ENCODE peak calls at places on chromosomes 2 and 18, in eight cellular contexts. G is AG09309, L is OCI-LY7, F is tibial artery, N is type B pancreatic cell, C is cardiac muscle cell, B is Peyer's patch, Y is neural progenitor cell. T is an unnamed sample.

GRCh38 chr2:193837368-193837767 is 1642.6 kb upstream of the TMEFF2 start:
- DNase-seq in G (peak; percentile 11), L (no peak), F (no peak), N (no peak), C (peak; percentile 48), B (no peak), Y (no peak), T (no peak)

GRCh38 chr2:241494311-241494908 is 14.0 kb downstream of the STK25 start:
- DNase-seq in G (no peak), L (no peak), F (no peak), N (no peak), C (no peak), B (peak; percentile 72), Y (no peak), T (no peak)

GRCh38 chr2:71459084-71459431 is 5.7 kb downstream of the DYSF start:
- DNase-seq in G (no peak), L (no peak), F (no peak), N (no peak), C (no peak), B (no peak), Y (no peak), T (no peak)

GRCh38 chr2:232459419-232460035 is 3.6 kb downstream of the ALPI start:
- DNase-seq in G (no peak), L (no peak), F (no peak), N (peak; percentile 42), C (no peak), B (no peak), Y (no peak), T (no peak)

GRCh38 chr18:78720456-78721250 is 259.0 kb upstream of the SALL3 start:
- DNase-seq in G (no peak), L (no peak), F (no peak), N (no peak), C (no peak), B (no peak), Y (no peak), T (no peak)

GRCh38 chr18:45275367-45276113 is 339.7 kb upstream of the SLC14A2 start:
- DNase-seq in G (no peak), L (peak; percentile 19), F (no peak), N (no peak), C (peak; percentile 44), B (no peak), Y (peak; percentile 37), T (no peak)

GRCh38 chr2:7672027-7672684 is 754.9 kb downstream of the RNF144A start:
- DNase-seq in G (no peak), L (peak; percentile 52), F (no peak), N (no peak), C (peak; percentile 54), B (peak; percentile 83), Y (peak; percentile 83), T (no peak)

GRCh38 chr2:233844836-233845235 is 9.5 kb downstream of the HJURP start:
- DNase-seq in G (no peak), L (no peak), F (no peak), N (peak; percentile 40), C (no peak), B (peak; percentile 28), Y (no peak), T (no peak)

GRCh38 chr18:45828917-45829811 is 3.7 kb downstream of the SIGLEC15 start:
- DNase-seq in G (no peak), L (no peak), F (no peak), N (no peak), C (no peak), B (no peak), Y (no peak), T (no peak)

GRCh38 chr18:38539373-38539772 is 973.8 kb upstream of the CELF4 start:
- DNase-seq in G (no peak), L (no peak), F (no peak), N (no peak), C (no peak), B (no peak), Y (peak; percentile 72), T (no peak)

GRCh38 chr2:705971-706511 is 28.8 kb upstream of the TMEM18 start:
- DNase-seq in G (no peak), L (no peak), F (no peak), N (no peak), C (no peak), B (no peak), Y (no peak), T (no peak)

GRCh38 chr2:229715895-229716507 is 1.6 kb upstream of the DNER start:
- DNase-seq in G (no peak), L (peak; percentile 55), F (no peak), N (no peak), C (peak; percentile 23), B (no peak), Y (peak; percentile 65), T (no peak)

GRCh38 chr18:11946756-11947155 is 34.6 kb upstream of the IMPA2 start:
- DNase-seq in G (no peak), L (no peak), F (no peak), N (no peak), C (peak; percentile 76), B (no peak), Y (peak; percentile 24), T (no peak)

GRCh38 chr2:201513271-201513670 is 61.7 kb downstream of the STRADB start:
- DNase-seq in G (no peak), L (no peak), F (no peak), N (no peak), C (no peak), B (no peak), Y (no peak), T (no peak)

GRCh38 chr2:96209729-96210085 is 1.1 kb upstream of the STARD7 start:
- DNase-seq in G (no peak), L (no peak), F (no peak), N (no peak), C (no peak), B (no peak), Y (no peak), T (no peak)

GRCh38 chr2:141381946-141382345 is 748.9 kb downstream of the LRP1B start:
- DNase-seq in G (no peak), L (no peak), F (no peak), N (no peak), C (no peak), B (no peak), Y (no peak), T (no peak)

GRCh38 chr2:237096911-237097310 is 11.2 kb downstream of the COPS8 start:
- DNase-seq in G (no peak), L (no peak), F (no peak), N (no peak), C (peak; percentile 87), B (no peak), Y (no peak), T (no peak)

GRCh38 chr2:20617892-20618467 is 32.9 kb downstream of the HS1BP3 start:
- DNase-seq in G (peak; percentile 97), L (no peak), F (peak; percentile 99), N (no peak), C (peak; percentile 100), B (peak; percentile 93), Y (peak; percentile 25), T (peak; percentile 95)

GRCh38 chr2:197207608-197208007 is 103.0 kb downstream of the ANKRD44 start:
- DNase-seq in G (no peak), L (no peak), F (no peak), N (no peak), C (no peak), B (no peak), Y (no peak), T (no peak)

GRCh38 chr2:55718165-55719008 is 24.7 kb upstream of the PNPT1 start:
- DNase-seq in G (no peak), L (peak; percentile 76), F (peak; percentile 57), N (no peak), C (peak; percentile 86), B (peak; percentile 76), Y (peak; percentile 89), T (no peak)

GRCh38 chr2:209008636-209009287 is 415.1 kb upstream of the MAP2 start:
- DNase-seq in G (no peak), L (no peak), F (no peak), N (no peak), C (no peak), B (no peak), Y (no peak), T (no peak)

GRCh38 chr18:37274309-37274987 is 291.1 kb downstream of the CELF4 start:
- DNase-seq in G (no peak), L (no peak), F (no peak), N (no peak), C (no peak), B (no peak), Y (no peak), T (no peak)

GRCh38 chr2:26727641-26728561 is 35.4 kb downstream of the KCNK3 start:
- DNase-seq in G (no peak), L (no peak), F (no peak), N (no peak), C (peak; percentile 51), B (no peak), Y (no peak), T (no peak)

GRCh38 chr2:88602022-88602421 is 25.2 kb downstream of the EIF2AK3 start:
- DNase-seq in G (no peak), L (no peak), F (no peak), N (no peak), C (no peak), B (no peak), Y (no peak), T (no peak)
- TF ChIP-seq CTCF in G (no peak), L (no peak), F (no peak), N (no peak), C (no peak), B (no peak), Y (no peak), T (no peak)

GRCh38 chr18:31241900-31242409 is 76.0 kb upstream of the DSG1 start:
- DNase-seq in G (no peak), L (no peak), F (no peak), N (no peak), C (peak; percentile 1), B (peak; percentile 59), Y (peak; percentile 71), T (no peak)
- TF ChIP-seq CTCF in G (no peak), L (no peak), F (peak; percentile 9), N (peak; percentile 82), C (peak; percentile 49), B (peak; percentile 74), Y (peak; percentile 83), T (no peak)

DNA sequence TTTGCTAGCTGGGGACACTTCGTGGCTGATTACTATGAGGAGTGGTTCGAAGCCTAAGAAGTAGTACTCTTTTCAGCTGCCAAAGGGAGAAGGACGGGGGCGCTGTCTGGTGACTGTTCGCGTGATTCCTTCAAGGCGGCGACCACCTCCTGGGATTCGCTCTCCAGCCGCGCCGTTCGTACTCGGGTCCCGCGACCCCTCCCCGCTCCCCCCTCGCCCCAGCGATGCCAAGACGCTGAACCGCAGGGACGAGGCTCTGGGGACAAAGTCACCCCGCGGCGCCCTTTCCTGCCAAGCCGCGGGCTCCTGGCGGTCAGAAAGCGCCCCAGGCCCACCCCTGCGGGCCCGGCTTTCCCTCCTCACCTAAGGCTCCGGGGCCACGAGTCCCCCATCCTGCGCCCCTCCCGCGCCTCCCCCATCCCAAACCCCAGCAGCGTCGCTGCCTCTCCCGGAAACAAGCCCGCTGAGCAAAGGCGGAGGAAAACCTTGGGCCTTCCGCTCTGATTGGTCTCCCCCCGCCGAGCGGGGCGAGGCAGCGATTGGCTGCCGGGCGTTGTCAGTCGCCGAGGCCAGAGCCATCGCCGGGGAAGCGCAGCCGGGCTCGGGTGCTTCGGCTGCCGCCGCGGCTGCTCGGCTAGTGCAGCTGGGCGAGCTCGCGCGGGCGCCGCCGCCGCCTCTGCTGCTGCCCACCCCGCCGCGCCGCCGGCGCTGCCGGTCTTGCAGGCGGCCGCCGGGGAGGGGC is 404.3 kb downstream of the XIRP2 start:
- DNase-seq in G (peak; percentile 62), L (no peak), F (peak; percentile 82), N (peak; percentile 94), C (peak; percentile 95), B (peak; percentile 82), Y (peak; percentile 97), T (peak; percentile 54)
- TF ChIP-seq CTCF in G (peak; percentile 32), L (no peak), F (peak; percentile 28), N (peak; percentile 60), C (peak; percentile 26), B (peak; percentile 13), Y (peak; percentile 57), T (peak; percentile 19)

GRCh38 chr18:56748698-56749268 is 97.6 kb downstream of the WDR7 start:
- DNase-seq in G (peak; percentile 11), L (peak; percentile 7), F (no peak), N (no peak), C (peak; percentile 63), B (no peak), Y (peak; percentile 59), T (no peak)
- TF ChIP-seq CTCF in G (peak; percentile 54), L (peak; percentile 68), F (peak; percentile 51), N (peak; percentile 90), C (peak; percentile 59), B (peak; percentile 63), Y (peak; percentile 73), T (peak; percentile 75)

T was measured in CD14-positive monocyte.